ENCODE peak calls at places on chromosomes 4 and X, in four cellular contexts. C is KG1; K is AG09319; T is naive thymus-derived CD8-positive, alpha-beta T cell. Y is an unnamed sample.

GRCh38 chrX:154382483-154383069 is 3.5 kb downstream of the EMD start:
- DNase-seq in T (no peak), K (no peak), C (no peak), Y (no peak)

GRCh38 chrX:152635941-152636340 is 1.8 kb upstream of the GABRQ start:
- DNase-seq in T (no peak), K (peak; percentile 31), C (no peak), Y (no peak)

GRCh38 chr4:108172231-108172779 is 3.6 kb upstream of the LEF1 start:
- DNase-seq in T (no peak), K (no peak), C (no peak), Y (no peak)

GRCh38 chr4:1233641-1234277 is 15.2 kb downstream of the CTBP1 start:
- DNase-seq in T (peak; percentile 35), C (no peak), K (no peak), Y (no peak)

GRCh38 chr4:110184124-110184790 is 14.2 kb downstream of the ELOVL6 start:
- DNase-seq in K (no peak), T (no peak), C (no peak), Y (no peak)

GRCh38 chrX:17674611-17675010 is 62.7 kb upstream of the SCML1 start:
- DNase-seq in K (no peak), C (no peak), T (no peak), Y (no peak)

GRCh38 chr4:183969596-183969995 is 64.5 kb downstream of the STOX2 start:
- DNase-seq in C (no peak), T (no peak), K (no peak), Y (no peak)

GRCh38 chr4:121656269-121656641 is 40.5 kb downstream of the ANXA5 start:
- DNase-seq in C (no peak), T (no peak), K (peak; percentile 51), Y (no peak)

GRCh38 chr4:76219299-76220055 is 5.9 kb upstream of the SCARB2 start:
- DNase-seq in K (no peak), T (no peak), C (no peak), Y (no peak)

GRCh38 chrX:154298312-154298711 is 2.7 kb downstream of the TKTL1 start:
- DNase-seq in K (no peak), T (no peak), C (no peak), Y (no peak)

GRCh38 chrX:118530537-118530936 is 34.9 kb downstream of the DOCK11 start:
- DNase-seq in C (no peak), K (no peak), T (no peak), Y (no peak)

GRCh38 chr4:81626851-81627250 is 155.1 kb upstream of the RASGEF1B start:
- DNase-seq in T (no peak), C (no peak), K (no peak), Y (no peak)

GRCh38 chr4:10371869-10372471 is 85.3 kb downstream of the ZNF518B start:
- DNase-seq in C (no peak), T (no peak), K (no peak), Y (no peak)

GRCh38 chr4:26191353-26191752 is 129.5 kb upstream of the RBPJ start:
- DNase-seq in K (no peak), T (no peak), C (no peak), Y (no peak)

GRCh38 chrX:41010188-41010846 is 74.9 kb upstream of the USP9X start:
- DNase-seq in C (peak; percentile 48), T (peak; percentile 79), K (peak; percentile 67), Y (peak; percentile 20)

GRCh38 chr4:67401902-67402301 is 143.4 kb downstream of the CENPC start:
- DNase-seq in T (no peak), K (no peak), C (no peak), Y (no peak)

Y was measured in effector memory CD8-positive, alpha-beta T cell.